ENCODE peak calls at places on chromosomes 1 and 21, in nine cellular contexts. U, H, J, A, Y, T, D, M and R are unnamed samples.

GRCh38 chr1:58397187-58397820 is 149.2 kb downstream of the OMA1 start:
- DNase-seq in M (no peak), A (no peak), Y (peak), H (no peak), U (no peak), D (no peak), J (peak), T (no peak), R (peak)

GRCh38 chr1:84344286-84344685 is 42.8 kb downstream of the SAMD13 start:
- DNase-seq in J (no peak), M (no peak), A (no peak), Y (peak), T (no peak), D (no peak), H (no peak), U (no peak), R (no peak)

GRCh38 chr21:44892095-44892494 is 18.6 kb upstream of the PTTG1IP start:
- DNase-seq in A (no peak), J (no peak), H (no peak), D (no peak), Y (no peak), M (no peak), T (no peak), U (no peak), R (no peak)

GRCh38 chr1:162973381-162973795 is 95.8 kb upstream of the RGS4 start:
- DNase-seq in M (peak), T (no peak), H (no peak), U (no peak), Y (peak), D (no peak), J (peak), A (no peak), R (no peak)

GRCh38 chr1:242890211-242890741 is 364.8 kb downstream of the CEP170 start:
- DNase-seq in U (no peak), H (no peak), T (no peak), A (no peak), D (no peak), Y (no peak), M (no peak), J (peak), R (no peak)

GRCh38 chr1:18816808-18817207 is 42.7 kb downstream of the TAS1R2 start:
- DNase-seq in J (no peak), H (no peak), T (no peak), U (no peak), Y (no peak), D (no peak), M (no peak), A (no peak), R (no peak)

GRCh38 chr1:221712198-221712684 is 29.6 kb downstream of the DUSP10 start:
- DNase-seq in Y (peak), D (no peak), H (no peak), T (peak), A (no peak), U (no peak), M (no peak), J (peak), R (peak)

GRCh38 chr1:81915937-81916336 is 115.2 kb downstream of the ADGRL2 start:
- DNase-seq in T (no peak), Y (no peak), D (no peak), H (no peak), M (no peak), A (no peak), U (no peak), J (no peak), R (no peak)

GRCh38 chr1:75797273-75797588 is 549 bp downstream of the MSH4 start:
- DNase-seq in D (no peak), M (no peak), T (no peak), U (no peak), Y (no peak), H (no peak), J (no peak), A (no peak), R (no peak)

GRCh38 chr1:21659924-21660326 is 9.2 kb downstream of the RAP1GAP start:
- DNase-seq in T (no peak), D (no peak), U (no peak), Y (no peak), H (peak), J (no peak), A (no peak), M (no peak), R (no peak)

GRCh38 chr1:11289064-11289463 is 16.1 kb downstream of the UBIAD1 start:
- DNase-seq in Y (no peak), T (no peak), H (no peak), U (no peak), J (no peak), M (no peak), A (no peak), D (no peak), R (no peak)

GRCh38 chr1:78483903-78484302 is 6.9 kb upstream of the PTGFR start:
- DNase-seq in D (no peak), A (no peak), M (no peak), T (no peak), Y (no peak), J (no peak), H (no peak), U (no peak), R (no peak)

GRCh38 chr1:56754713-56755505 is 64.3 kb downstream of the FYB2 start:
- DNase-seq in J (no peak), D (no peak), H (no peak), M (no peak), U (no peak), Y (no peak), T (no peak), A (no peak), R (no peak)

GRCh38 chr21:17780539-17780938 is 38.6 kb downstream of the C21orf91 start:
- DNase-seq in Y (no peak), D (no peak), U (no peak), H (no peak), J (peak), T (peak), A (no peak), M (peak), R (no peak)

GRCh38 chr1:51421961-51422360 is 91.6 kb upstream of the TTC39A start:
- DNase-seq in A (peak), M (peak), D (no peak), H (no peak), Y (no peak), T (peak), U (no peak), J (no peak), R (no peak)

GRCh38 chr1:32706491-32706890 is 3.9 kb upstream of the SYNC start:
- DNase-seq in M (no peak), A (no peak), Y (no peak), U (no peak), H (no peak), J (no peak), T (no peak), D (no peak), R (no peak)

GRCh38 chr1:36172983-36173382 is 17.0 kb downstream of the MAP7D1 start:
- DNase-seq in D (no peak), U (no peak), A (no peak), M (peak), H (no peak), Y (peak), J (no peak), T (no peak), R (peak)

GRCh38 chr1:36172017-36172747 is 16.2 kb downstream of the MAP7D1 start:
- DNase-seq in A (no peak), U (no peak), T (no peak), H (no peak), J (no peak), Y (no peak), M (no peak), D (no peak), R (no peak)

GRCh38 chr1:36168538-36168937 is 12.6 kb downstream of the MAP7D1 start:
- DNase-seq in Y (no peak), A (no peak), H (no peak), D (no peak), J (no peak), U (no peak), T (no peak), M (no peak), R (no peak)

GRCh38 chr1:36166938-36167910 is 11.3 kb downstream of the MAP7D1 start:
- DNase-seq in H (no peak), M (no peak), D (no peak), U (no peak), Y (peak), T (no peak), A (no peak), J (no peak), R (peak)

GRCh38 chr1:36170643-36171412 is 14.9 kb downstream of the MAP7D1 start:
- DNase-seq in Y (no peak), H (no peak), A (no peak), M (no peak), U (no peak), D (no peak), T (no peak), J (no peak), R (no peak)
- H3K27ac ChIP-seq in Y (peak), H (peak), A (no peak), M (no peak), U (no peak), D (peak), T (peak), J (no peak), R (peak)

GRCh38 chr21:35404247-35404646 is 355.1 kb upstream of the RUNX1 start:
- DNase-seq in U (no peak), M (no peak), H (no peak), J (no peak), T (no peak), Y (no peak), D (no peak), A (no peak), R (no peak)
- H3K27ac ChIP-seq in U (no peak), M (no peak), H (no peak), J (no peak), T (no peak), Y (no peak), D (no peak), A (no peak), R (no peak)

GRCh38 chr1:59733443-59734141 is 81.2 kb upstream of the HOOK1 start:
- DNase-seq in D (no peak), M (no peak), A (no peak), J (no peak), Y (no peak), U (no peak), H (no peak), T (no peak), R (no peak)

GRCh38 chr1:59736744-59737143 is 78.0 kb upstream of the HOOK1 start:
- DNase-seq in A (no peak), D (no peak), T (no peak), H (no peak), Y (no peak), J (no peak), M (no peak), U (no peak), R (no peak)

GRCh38 chr1:59732219-59732955 is 82.4 kb upstream of the HOOK1 start:
- DNase-seq in D (no peak), U (no peak), J (no peak), Y (no peak), A (no peak), H (no peak), M (no peak), T (no peak), R (no peak)

GRCh38 chr1:59730302-59730701 is 84.4 kb upstream of the HOOK1 start:
- DNase-seq in J (no peak), U (no peak), T (no peak), D (no peak), A (no peak), H (no peak), M (no peak), Y (peak), R (peak)

DNA sequence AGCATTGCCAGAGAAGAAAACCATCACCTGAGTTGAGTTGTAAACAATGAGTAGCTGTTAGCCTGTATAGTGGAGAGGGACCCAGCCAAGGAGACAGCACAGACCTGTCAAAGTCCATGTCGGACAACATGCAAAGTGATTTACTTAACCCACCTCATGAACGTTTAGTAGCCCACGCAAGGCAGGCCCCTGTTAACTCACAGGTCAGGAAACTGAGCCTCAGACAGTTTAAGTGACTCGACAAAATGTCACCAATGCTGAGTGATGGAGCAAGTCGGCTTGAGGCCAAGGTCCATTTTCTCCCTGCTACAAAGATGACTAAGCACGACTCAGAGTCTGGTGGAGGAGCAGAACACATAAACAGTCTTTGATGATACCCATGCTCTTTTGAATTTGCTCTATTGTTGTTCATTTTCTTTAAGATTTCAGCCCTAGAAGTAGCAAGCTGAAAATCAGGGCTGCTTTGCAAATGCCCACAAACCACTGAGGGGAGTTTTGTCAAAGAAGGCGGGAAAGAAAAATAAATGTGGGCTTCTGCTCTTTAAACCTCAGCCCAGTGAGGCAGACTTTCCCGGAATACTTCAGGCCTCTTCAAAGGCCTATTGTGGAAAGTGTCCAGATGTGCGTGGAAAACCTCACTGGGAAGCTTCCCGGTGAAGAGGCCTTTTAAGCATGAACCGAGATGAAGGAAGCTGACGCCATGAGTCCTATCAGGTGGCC is 83.8 kb upstream of the HOOK1 start:
- DNase-seq in T (no peak), D (peak), Y (peak), A (peak), M (peak), U (peak), H (peak), J (no peak), R (peak)
- H3K27ac ChIP-seq in T (no peak), D (peak), Y (peak), A (peak), M (peak), U (no peak), H (peak), J (peak), R (peak)

GRCh38 chr1:94413311-94413710 is 4.9 kb upstream of the ABCD3 start:
- DNase-seq in U (no peak), A (no peak), J (no peak), H (no peak), Y (no peak), T (no peak), M (no peak), D (no peak), R (no peak)

GRCh38 chr1:94417962-94418663 is at the start of gene ABCD3:
- DNase-seq in Y (peak), U (peak), J (peak), A (peak), T (peak), D (peak), M (peak), H (peak), R (peak)

GRCh38 chr1:94418664-94419655 is 771 bp downstream of the ABCD3 start:
- DNase-seq in D (peak), J (peak), M (peak), A (no peak), U (peak), Y (no peak), H (peak), T (no peak), R (no peak)

GRCh38 chr1:94417702-94417961 is 557 bp upstream of the ABCD3 start:
- DNase-seq in T (no peak), U (no peak), J (no peak), Y (no peak), M (no peak), A (no peak), H (no peak), D (no peak), R (no peak)

GRCh38 chr1:94416901-94417701 is 1.1 kb upstream of the ABCD3 start:
- DNase-seq in U (no peak), D (no peak), M (peak), A (no peak), Y (no peak), H (no peak), T (no peak), J (peak), R (no peak)
- H3K27ac ChIP-seq in U (peak), D (peak), M (peak), A (peak), Y (peak), H (peak), T (peak), J (no peak), R (peak)

DNA sequence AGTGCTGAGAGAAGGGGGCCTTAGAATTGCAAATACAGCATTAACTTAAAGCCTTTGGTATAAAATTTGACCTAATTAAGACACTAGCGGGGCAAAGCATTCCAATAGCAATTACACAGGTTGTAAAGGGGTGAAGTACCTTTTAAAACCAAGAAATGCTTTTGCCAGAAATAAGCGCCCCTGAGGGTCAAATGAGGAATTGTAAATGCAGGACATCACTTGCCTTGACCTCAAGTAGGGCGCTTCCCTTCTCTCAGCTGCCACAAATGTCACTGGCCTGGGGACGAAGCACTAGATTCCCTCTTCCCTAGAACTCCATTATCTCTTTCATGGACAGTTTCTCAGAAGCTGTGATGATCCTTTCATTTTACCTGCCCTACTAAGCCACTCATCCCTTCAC is 48.3 kb downstream of the SEC16B start:
- DNase-seq in H (no peak), J (no peak), U (no peak), T (no peak), D (no peak), A (no peak), Y (no peak), M (no peak), R (no peak)
- H3K27ac ChIP-seq in H (no peak), J (no peak), U (no peak), T (no peak), D (no peak), A (no peak), Y (no peak), M (no peak), R (no peak)

DNA sequence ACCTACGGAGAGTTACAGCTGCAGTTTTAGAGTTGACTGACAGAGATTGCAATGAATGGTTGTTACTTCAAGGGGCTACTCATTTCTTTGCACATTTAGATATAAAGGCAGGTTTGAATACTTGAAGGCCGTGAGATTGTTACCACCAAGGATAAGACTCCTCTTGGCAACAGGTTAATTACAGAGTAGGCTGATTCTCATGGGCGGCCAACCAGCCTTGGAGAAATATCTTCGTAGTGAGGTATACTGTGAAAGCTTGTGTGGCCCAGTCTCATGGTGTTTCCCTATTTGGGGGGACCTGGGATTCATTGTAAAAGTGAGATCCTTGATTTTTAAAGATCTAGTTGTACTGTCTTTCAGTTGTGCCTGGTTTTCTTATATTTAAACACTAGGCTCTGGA is 103.2 kb upstream of the OLFM3 start:
- DNase-seq in D (no peak), M (no peak), A (no peak), T (no peak), U (no peak), J (no peak), H (no peak), Y (no peak), R (no peak)
- H3K27ac ChIP-seq in D (no peak), M (no peak), A (no peak), T (no peak), U (no peak), J (no peak), H (no peak), Y (no peak), R (no peak)

GRCh38 chr1:202131956-202132821 is 9.5 kb downstream of the GPR37L1 start:
- DNase-seq in D (peak), J (peak), A (no peak), H (peak), T (no peak), Y (no peak), M (no peak), U (peak), R (no peak)

GRCh38 chr1:202129453-202130274 is 6.9 kb downstream of the GPR37L1 start:
- DNase-seq in D (no peak), A (no peak), U (no peak), H (no peak), Y (no peak), M (no peak), J (no peak), T (no peak), R (no peak)

GRCh38 chr1:202133016-202133415 is 10.3 kb downstream of the GPR37L1 start:
- DNase-seq in H (no peak), J (no peak), T (no peak), D (no peak), A (no peak), Y (no peak), U (peak), M (no peak), R (no peak)

GRCh38 chr1:202130275-202130646 is 7.5 kb downstream of the GPR37L1 start:
- DNase-seq in A (no peak), Y (no peak), U (peak), D (no peak), T (no peak), J (no peak), M (no peak), H (no peak), R (no peak)

GRCh38 chr1:202130816-202131522 is 8.3 kb downstream of the GPR37L1 start:
- DNase-seq in U (no peak), D (no peak), T (no peak), A (no peak), M (no peak), J (no peak), Y (no peak), H (no peak), R (no peak)
- H3K27ac ChIP-seq in U (peak), D (peak), T (no peak), A (no peak), M (no peak), J (no peak), Y (no peak), H (peak), R (no peak)

DNA sequence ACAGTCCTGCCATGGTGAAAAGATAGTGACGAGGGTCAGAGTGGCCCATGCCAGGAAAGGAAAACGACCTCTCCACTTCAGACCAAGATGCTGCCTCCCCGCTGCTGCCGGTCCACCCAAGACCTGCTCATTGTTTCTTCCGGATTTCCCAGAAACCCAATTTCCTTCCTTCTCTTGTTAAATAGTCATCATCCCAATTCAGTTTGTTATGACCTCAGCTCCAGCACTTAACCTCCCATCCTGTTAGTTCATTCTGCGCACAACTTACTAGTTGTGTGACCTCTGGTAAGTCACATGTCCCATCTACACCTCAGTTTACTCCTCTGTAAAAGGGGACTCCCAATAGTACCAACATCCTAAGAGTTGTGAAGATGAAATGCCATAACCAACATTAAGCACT is 29.9 kb upstream of the PPP1R15B start:
- DNase-seq in T (no peak), A (no peak), Y (no peak), U (no peak), M (peak), D (no peak), J (no peak), H (no peak), R (no peak)
- H3K27ac ChIP-seq in T (no peak), A (no peak), Y (no peak), U (no peak), M (peak), D (peak), J (no peak), H (peak), R (no peak)

GRCh38 chr1:160031368-160032164 is at the start of gene PIGM:
- DNase-seq in H (peak), Y (peak), M (peak), A (peak), J (peak), U (peak), T (peak), D (peak), R (peak)
- H3K27ac ChIP-seq in H (peak), Y (peak), M (no peak), A (peak), J (no peak), U (no peak), T (peak), D (peak), R (peak)